ENCODE peak calls at places on chromosomes 1 and 21, in seven cellular contexts. G is progenitor cell of endocrine pancreas; M is activated T-helper 2 cell treated with anti-CD3 and anti-CD28 coated beads, Interferon-gamma antibody, Interleukin-2, Interleukin-4, amounts not matched to agents 10 μg/mL and 5 μg/mL and 100 μg/mL, durations not matched to agents 14 hours and 24 hours and 36 hours; T is HEK293T; A is endothelial cell; L is neural crest cell; J is effector CD8-positive, alpha-beta T cell. I is an unnamed sample.
A peak's percentile ranks its signal among the peaks of the same experiment; 100 is the strongest.

GRCh38 chr1:84259989-84260388 is 41.5 kb upstream of the SAMD13 start:
- DNase-seq in T (no peak), M (no peak), L (no peak), G (no peak), J (no peak), A (no peak), I (no peak)

GRCh38 chr1:5718716-5719632 is 273.3 kb downstream of the NPHP4 start:
- DNase-seq in A (no peak), T (no peak), M (no peak), J (no peak), G (no peak), L (peak; percentile 37), I (no peak)

GRCh38 chr21:19900149-19900548 is 1098.1 kb upstream of the NCAM2 start:
- DNase-seq in G (no peak), J (no peak), M (no peak), T (no peak), L (no peak), A (no peak), I (no peak)

GRCh38 chr1:207459008-207459407 is 4.9 kb downstream of the CR2 start:
- DNase-seq in T (no peak), A (no peak), J (no peak), G (no peak), L (no peak), M (no peak), I (no peak)

GRCh38 chr1:12412439-12412838 is 182.6 kb downstream of the VPS13D start:
- DNase-seq in J (no peak), A (no peak), G (no peak), L (no peak), T (no peak), M (no peak), I (no peak)

GRCh38 chr21:45288441-45288841 is 746 bp upstream of the POFUT2 start:
- DNase-seq in T (no peak), A (no peak), M (no peak), G (peak; percentile 19), L (no peak), J (no peak), I (peak; percentile 15)

GRCh38 chr1:192008281-192008825 is 149.9 kb upstream of the RGS18 start:
- DNase-seq in M (no peak), J (no peak), T (no peak), L (no peak), A (no peak), G (no peak), I (no peak)

GRCh38 chr1:164756741-164757140 is 197.8 kb downstream of the PBX1 start:
- DNase-seq in G (no peak), J (no peak), L (no peak), M (no peak), A (no peak), T (no peak), I (no peak)

GRCh38 chr1:89635825-89636815 is 3.2 kb downstream of the LRRC8C start:
- DNase-seq in J (no peak), T (no peak), M (no peak), L (no peak), G (no peak), A (no peak), I (no peak)

GRCh38 chr1:10745886-10746455 is 50.5 kb downstream of the CASZ1 start:
- DNase-seq in T (no peak), L (no peak), A (no peak), G (no peak), J (no peak), M (no peak), I (no peak)

GRCh38 chr21:42107177-42107880 is 36.2 kb downstream of the UMODL1 start:
- DNase-seq in G (no peak), L (no peak), A (no peak), T (peak; percentile 52), J (no peak), M (no peak), I (no peak)

GRCh38 chr1:240093120-240093961 is 1.7 kb downstream of the FMN2 start:
- DNase-seq in M (no peak), A (peak; percentile 29), T (peak; percentile 47), L (peak; percentile 23), G (peak; percentile 26), J (no peak), I (peak; percentile 11)

GRCh38 chr1:54955359-54955758 is 25.1 kb upstream of the TMEM61 start:
- DNase-seq in A (no peak), G (no peak), M (no peak), T (no peak), L (no peak), J (no peak), I (no peak)

GRCh38 chr1:29983366-29983765 is 740.0 kb downstream of the MATN1 start:
- DNase-seq in G (no peak), M (no peak), A (no peak), L (no peak), T (no peak), J (no peak), I (no peak)

GRCh38 chr1:228438266-228438665 is 21.6 kb upstream of the TRIM17 start:
- DNase-seq in L (no peak), G (no peak), A (no peak), M (no peak), T (no peak), J (no peak), I (no peak)

GRCh38 chr21:35048183-35048601 is 910 bp downstream of the RUNX1 start:
- DNase-seq in J (peak; percentile 9), T (no peak), L (no peak), A (no peak), M (no peak), G (no peak), I (no peak)

GRCh38 chr1:159986531-159986930 is 32.5 kb upstream of the SLAMF9 start:
- DNase-seq in G (no peak), L (no peak), T (no peak), J (no peak), M (no peak), A (no peak), I (no peak)

GRCh38 chr1:175521265-175522040 is 221.9 kb downstream of the TNR start:
- DNase-seq in L (no peak), M (no peak), T (no peak), G (no peak), A (no peak), J (no peak), I (no peak)

GRCh38 chr1:207025144-207025880 is 7.2 kb downstream of the C1orf116 start:
- DNase-seq in A (no peak), M (no peak), T (no peak), J (no peak), G (no peak), L (no peak), I (no peak)

I was measured in BE2C.